ENCODE peak calls at places on chromosome 11, in four cellular contexts. E is fibroblast of lung; A is CD8-positive, alpha-beta memory T cell; T is brain microvascular endothelial cell. S is an unnamed sample.
A peak's percentile ranks its signal among the peaks of the same experiment; 100 is the strongest.

GRCh38 chr11:96960926-96961325 is 571.1 kb downstream of the JRKL start:
- DNase-seq in A (no peak), E (no peak), T (no peak), S (no peak)

GRCh38 chr11:33978376-33978775 is 73.2 kb upstream of the CAPRIN1 start:
- DNase-seq in T (no peak), A (no peak), E (no peak), S (no peak)

GRCh38 chr11:101863361-101863760 is 51.4 kb upstream of the CEP126 start:
- DNase-seq in E (peak; percentile 33), A (no peak), T (peak; percentile 28), S (no peak)

GRCh38 chr11:113387605-113388211 is at the start of gene ANKK1:
- DNase-seq in E (no peak), T (no peak), A (no peak), S (no peak)

GRCh38 chr11:9681583-9682372 is 17.9 kb downstream of the SWAP70 start:
- DNase-seq in E (no peak), A (no peak), T (no peak), S (no peak)

GRCh38 chr11:110198031-110198729 is 98.2 kb downstream of the RDX start:
- DNase-seq in T (no peak), E (peak; percentile 55), A (no peak), S (no peak)

GRCh38 chr11:46674463-46675287 is 25.7 kb downstream of the ARHGAP1 start:
- DNase-seq in T (no peak), A (no peak), E (no peak), S (no peak)

GRCh38 chr11:119015054-119015611 is 3.0 kb downstream of the RPS25 start:
- DNase-seq in E (no peak), T (no peak), A (no peak), S (no peak)

GRCh38 chr11:111510311-111510710 is 1.9 kb downstream of the BTG4 start:
- DNase-seq in T (no peak), E (no peak), A (no peak), S (no peak)

GRCh38 chr11:130737866-130738431 is 178.3 kb downstream of the SNX19 start:
- DNase-seq in E (peak; percentile 77), T (peak; percentile 74), A (no peak), S (no peak)

GRCh38 chr11:113773416-113774173 is at the start of gene ZW10:
- DNase-seq in A (peak; percentile 90), E (peak; percentile 97), T (peak; percentile 97), S (peak; percentile 93)

GRCh38 chr11:135027461-135027860 is 615.4 kb upstream of the B3GAT1 start:
- DNase-seq in T (peak; percentile 42), A (no peak), E (peak; percentile 43), S (no peak)

GRCh38 chr11:73040046-73040445 is 102.1 kb downstream of the FCHSD2 start:
- DNase-seq in T (no peak), A (no peak), E (no peak), S (no peak)

GRCh38 chr11:127950162-127950561 is 637.2 kb downstream of the ETS1 start:
- DNase-seq in E (no peak), T (no peak), A (no peak), S (no peak)
- H3K27ac ChIP-seq in E (no peak overlapping the region), T (no peak overlapping the region), A (no peak overlapping the region), S (no peak overlapping the region)

GRCh38 chr11:68343761-68344256 is 31.4 kb downstream of the LRP5 start:
- DNase-seq in E (no peak), A (no peak), T (no peak), S (no peak)
- H3K27ac ChIP-seq in E (no peak overlapping the region), A (no peak overlapping the region), T (no peak overlapping the region), S (no peak overlapping the region)

DNA sequence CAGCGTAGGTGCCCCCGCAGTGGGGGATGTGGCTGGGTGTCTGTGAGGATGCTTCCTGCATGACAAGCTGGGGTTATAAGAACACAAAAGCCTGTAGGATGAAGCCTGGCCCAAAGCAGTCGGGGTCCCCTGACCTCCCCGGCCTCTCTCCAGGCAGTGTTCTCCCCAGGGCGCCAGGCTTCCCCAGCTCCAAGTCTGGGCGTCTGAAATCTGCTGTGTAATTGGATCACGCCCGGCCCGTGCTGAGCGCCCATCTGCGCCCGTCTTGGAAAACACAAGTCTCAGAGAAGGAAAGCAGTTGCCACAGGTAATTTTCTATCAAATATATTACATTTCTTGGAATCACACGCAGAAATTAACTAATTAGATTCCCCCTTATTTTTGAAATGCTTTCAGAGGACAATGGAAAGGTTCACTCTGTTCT is 233.3 kb downstream of the CTTN start:
- DNase-seq in T (no peak), A (no peak), E (no peak), S (no peak)
- H3K27ac ChIP-seq in T (no peak overlapping the region), A (no peak overlapping the region), E (no peak overlapping the region), S (no peak overlapping the region)

DNA sequence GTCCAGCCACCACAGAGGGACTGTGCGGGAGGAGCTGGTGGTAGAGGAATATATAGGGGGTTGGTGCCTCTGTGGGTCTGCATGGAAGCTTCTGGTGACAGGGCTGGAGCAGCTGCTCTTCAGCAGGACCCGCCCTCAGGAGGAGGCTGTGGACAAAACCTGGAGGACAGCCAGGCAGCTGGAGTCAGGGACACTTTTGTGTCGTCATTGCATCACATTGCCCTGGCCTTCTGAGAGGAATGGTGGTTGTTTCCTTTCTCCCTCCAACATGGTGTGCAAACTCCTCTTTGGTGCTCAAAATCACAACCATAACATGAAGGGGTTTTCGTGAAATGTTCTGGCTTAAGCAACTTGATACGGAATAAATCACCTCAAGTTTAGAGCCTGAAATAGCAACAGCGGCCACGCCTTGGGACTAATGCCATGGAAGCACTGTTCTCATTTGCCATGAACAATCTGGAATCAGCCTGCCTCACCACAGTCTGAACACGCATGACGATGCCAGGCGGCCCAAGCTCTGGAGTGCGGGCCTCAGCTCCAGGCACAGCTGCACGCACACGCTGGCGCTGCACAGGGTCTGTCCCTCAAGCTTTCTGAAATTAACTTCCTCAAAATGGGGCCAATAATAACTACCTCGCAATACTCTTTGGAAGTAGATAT is 17.1 kb upstream of the CSRP3 start:
- DNase-seq in A (no peak), T (no peak), E (peak; percentile 52), S (peak; percentile 26)
- H3K27ac ChIP-seq in A (no peak overlapping the region), T (no peak overlapping the region), E (no peak overlapping the region), S (no peak overlapping the region)

GRCh38 chr11:57499413-57499982 is 16.0 kb downstream of the SLC43A1 start:
- DNase-seq in A (no peak), T (peak; percentile 84), E (peak; percentile 94), S (peak; percentile 85)

GRCh38 chr11:57499983-57500461 is 15.5 kb downstream of the SLC43A1 start:
- DNase-seq in T (no peak), E (no peak), A (no peak), S (no peak)

GRCh38 chr11:57501951-57502350 is 13.6 kb downstream of the SLC43A1 start:
- DNase-seq in A (no peak), T (no peak), E (peak; percentile 8), S (no peak)

GRCh38 chr11:57500526-57500925 is 15.0 kb downstream of the SLC43A1 start:
- DNase-seq in T (no peak), E (no peak), A (no peak), S (no peak)

DNA sequence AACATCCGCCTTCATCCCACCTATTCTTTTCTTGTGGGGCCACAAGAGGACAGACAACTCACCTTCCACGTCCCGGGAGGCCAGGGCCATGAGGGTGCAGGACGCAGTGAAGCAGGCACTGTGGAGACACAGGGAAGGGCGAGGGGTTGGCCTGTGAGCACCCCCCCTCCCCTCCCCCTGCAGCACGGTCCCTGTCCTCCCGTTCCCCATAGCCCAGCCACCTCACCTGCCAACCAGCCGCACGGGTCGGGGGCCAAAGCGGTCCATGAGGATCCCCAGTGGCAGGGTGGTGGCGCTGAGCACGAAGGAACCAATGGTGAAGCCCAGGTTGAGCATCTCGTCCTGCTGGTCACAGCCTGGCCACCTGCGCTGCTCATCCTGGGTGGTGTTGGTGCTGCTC is 14.6 kb downstream of the SLC43A1 start:
- DNase-seq in A (no peak), E (no peak), T (no peak), S (no peak)
- H3K27ac ChIP-seq in A (no peak overlapping the region), E (no peak overlapping the region), T (no peak overlapping the region), S (peak overlapping the region; percentile 72)

GRCh38 chr11:122883682-122883981 is 1.1 kb downstream of the JHY start:
- DNase-seq in E (peak; percentile 85), A (no peak), T (no peak), S (no peak)
- H3K27ac ChIP-seq in E (no peak overlapping the region), A (peak overlapping the region; percentile 69), T (no peak overlapping the region), S (no peak overlapping the region)

GRCh38 chr11:64391839-64392238 is 32.9 kb downstream of the RPS6KA4 start:
- DNase-seq in T (no peak), E (no peak), A (no peak), S (no peak)

GRCh38 chr11:64389851-64390250 is 30.9 kb downstream of the RPS6KA4 start:
- DNase-seq in E (no peak), A (no peak), T (no peak), S (no peak)

GRCh38 chr11:64387916-64388315 is 29.0 kb downstream of the RPS6KA4 start:
- DNase-seq in A (no peak), T (no peak), E (no peak), S (no peak)

GRCh38 chr11:64388911-64389310 is 29.9 kb downstream of the RPS6KA4 start:
- DNase-seq in E (no peak), T (no peak), A (no peak), S (no peak)

DNA sequence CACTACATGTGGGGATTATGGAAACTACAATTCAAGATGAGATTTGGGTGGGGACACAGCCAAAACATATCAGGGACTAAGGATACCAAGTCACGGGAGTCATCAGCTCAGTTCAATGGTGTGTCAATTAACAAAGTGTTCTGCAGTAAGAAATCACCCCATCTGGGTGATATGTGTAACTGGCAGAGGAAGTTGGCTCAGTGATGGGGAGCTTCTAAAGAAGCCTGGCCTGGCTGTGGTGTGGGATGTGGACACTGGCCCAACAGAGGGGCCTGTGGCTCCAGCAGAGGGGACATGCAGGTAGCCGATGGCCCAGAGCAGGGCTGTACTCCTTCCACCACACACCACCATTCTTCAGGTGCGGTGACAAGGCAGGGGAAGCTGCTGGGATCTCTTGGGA is 31.6 kb downstream of the RPS6KA4 start:
- DNase-seq in T (no peak), E (no peak), A (no peak), S (no peak)
- H3K27ac ChIP-seq in T (no peak overlapping the region), E (no peak overlapping the region), A (no peak overlapping the region), S (no peak overlapping the region)

GRCh38 chr11:61082931-61083531 is 19.3 kb upstream of the CD5 start:
- DNase-seq in A (no peak), T (no peak), E (no peak), S (no peak)
- H3K27ac ChIP-seq in A (peak overlapping the region; percentile 66), T (no peak overlapping the region), E (no peak overlapping the region), S (no peak overlapping the region)

DNA sequence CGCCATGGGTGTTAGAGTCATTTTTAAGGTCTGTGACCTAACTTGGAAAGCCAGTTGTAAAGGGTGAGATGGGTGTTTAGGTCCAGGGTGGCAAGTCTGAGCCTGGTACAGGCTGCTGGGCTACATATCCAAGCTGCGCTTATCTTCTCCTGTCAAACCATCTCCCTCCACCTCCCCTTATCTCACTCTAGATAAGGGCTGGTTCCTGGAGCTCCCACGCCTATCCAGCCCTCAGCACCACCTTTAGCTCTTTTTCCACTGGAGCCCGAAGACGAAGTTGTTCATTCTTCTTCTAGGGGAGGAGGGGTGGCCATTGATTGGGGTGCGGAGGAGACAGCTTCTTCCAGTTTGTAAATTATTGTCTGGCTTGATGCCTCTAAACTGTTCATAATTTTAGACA is 48.5 kb downstream of the MICAL2 start:
- DNase-seq in A (no peak), E (peak; percentile 60), T (no peak), S (no peak)
- H3K27ac ChIP-seq in A (no peak overlapping the region), E (peak overlapping the region; percentile 88), T (peak overlapping the region; percentile 95), S (no peak overlapping the region)

GRCh38 chr11:8604078-8604723 is 10.2 kb upstream of the STK33 start:
- DNase-seq in A (no peak), E (peak; percentile 100), T (peak; percentile 100), S (no peak)
- H3K27ac ChIP-seq in A (no peak overlapping the region), E (peak overlapping the region; percentile 86), T (peak overlapping the region; percentile 71), S (no peak overlapping the region)